ENCODE peak calls at places on chromosomes 1 and 21, in seven cellular contexts. P is uterus, U is A549, B is heart left ventricle, Z is HepG2, J is stomach, T is body of pancreas. O is an unnamed sample. For H3K4me1, the result is how much of the 10 kb centered on the place peaks cover.

GRCh38 chr1:37442139-37442538 is 32.2 kb upstream of the ZC3H12A start:
- DNase-seq in P (no peak), U (no peak), B (no peak), Z (no peak), J (no peak), T (no peak), O (no peak)

GRCh38 chr1:182315157-182315556 is 76.4 kb downstream of the GLUL start:
- DNase-seq in P (no peak), U (no peak), B (no peak), Z (no peak), J (peak), T (peak), O (no peak)

GRCh38 chr1:72623299-72623708 is 341.0 kb upstream of the NEGR1 start:
- DNase-seq in P (no peak), U (no peak), B (no peak), Z (peak), J (no peak), T (peak), O (no peak)

GRCh38 chr1:210901981-210902770 is 231.8 kb downstream of the KCNH1 start:
- DNase-seq in P (no peak), U (no peak), B (no peak), Z (no peak), J (no peak), T (no peak), O (no peak)

GRCh38 chr1:99456536-99456935 is 189.4 kb upstream of the PALMD start:
- DNase-seq in P (no peak), U (no peak), B (no peak), Z (no peak), J (no peak), T (no peak), O (no peak)

GRCh38 chr21:36690637-36691538 is 8.0 kb upstream of the SIM2 start:
- DNase-seq in P (no peak), U (no peak), B (no peak), Z (no peak), J (no peak), T (no peak), O (no peak)

GRCh38 chr1:54798769-54799641 is 2.1 kb downstream of the TTC22 start:
- DNase-seq in P (no peak), U (no peak), B (no peak), Z (no peak), J (peak), T (peak), O (no peak)

GRCh38 chr1:213474054-213474453 is 423.0 kb downstream of the RPS6KC1 start:
- DNase-seq in P (no peak), U (no peak), B (peak), Z (peak), J (no peak), T (peak), O (no peak)

GRCh38 chr1:226702318-226702956 is 36.6 kb downstream of the ITPKB start:
- DNase-seq in P (peak), U (no peak), B (no peak), Z (no peak), J (no peak), T (peak), O (peak)

GRCh38 chr1:4510276-4510691 is 144.1 kb upstream of the AJAP1 start:
- DNase-seq in P (no peak), U (no peak), B (no peak), Z (no peak), J (no peak), T (no peak), O (no peak)

GRCh38 chr21:46661211-46661625 is 25.7 kb downstream of the PRMT2 start:
- DNase-seq in P (peak), U (no peak), B (peak), Z (no peak), J (peak), T (peak), O (peak)

GRCh38 chr1:77175230-77175844 is 43.9 kb downstream of the PIGK start:
- DNase-seq in P (no peak), U (no peak), B (no peak), Z (no peak), J (no peak), T (no peak), O (no peak)

GRCh38 chr21:45849651-45850050 is 131.9 kb upstream of the COL6A1 start:
- DNase-seq in P (no peak), U (no peak), B (no peak), Z (no peak), J (no peak), T (no peak), O (no peak)

GRCh38 chr1:180527270-180527669 is 24.9 kb upstream of the ACBD6 start:
- DNase-seq in P (no peak), U (no peak), B (peak), Z (peak), J (no peak), T (no peak), O (no peak)

GRCh38 chr1:184020328-184020727 is 17.2 kb downstream of the COLGALT2 start:
- DNase-seq in P (no peak), U (no peak), B (no peak), Z (no peak), J (no peak), T (no peak), O (no peak)

GRCh38 chr1:199202331-199202730 is 563.5 kb downstream of the PTPRC start:
- DNase-seq in P (no peak), U (no peak), B (no peak), Z (no peak), J (no peak), T (no peak), O (no peak)

GRCh38 chr1:178942285-178943218 is 71.7 kb upstream of the ANGPTL1 start:
- DNase-seq in P (no peak), U (no peak), B (peak), Z (no peak), J (no peak), T (no peak), O (no peak)

GRCh38 chr1:50659107-50659628 is 235.9 kb upstream of the DMRTA2 start:
- DNase-seq in P (no peak), U (no peak), B (no peak), Z (no peak), J (no peak), T (no peak), O (no peak)

GRCh38 chr1:208027861-208028260 is 116.9 kb upstream of the CD34 start:
- DNase-seq in P (no peak), U (no peak), B (no peak), Z (no peak), J (no peak), T (no peak), O (no peak)

GRCh38 chr1:22077728-22078127 is 25.2 kb downstream of the CDC42 start:
- DNase-seq in P (no peak), U (no peak), B (no peak), Z (no peak), J (no peak), T (no peak), O (no peak)
- H3K4me1 ChIP-seq in P (under half), U (under half), B (under half), Z (under half), J (half or more), T (half or more), O (under half)

GRCh38 chr21:17925900-17926299 is 106.7 kb upstream of the C21orf91 start:
- DNase-seq in P (no peak), U (no peak), B (no peak), Z (peak), J (no peak), T (no peak), O (no peak)

GRCh38 chr21:17929514-17929913 is 110.4 kb upstream of the C21orf91 start:
- DNase-seq in P (no peak), U (no peak), B (no peak), Z (no peak), J (no peak), T (no peak), O (no peak)

GRCh38 chr21:17925000-17925610 is 105.9 kb upstream of the C21orf91 start:
- DNase-seq in P (peak), U (peak), B (peak), Z (peak), J (peak), T (peak), O (no peak)

GRCh38 chr21:17930102-17930501 is 110.9 kb upstream of the C21orf91 start:
- DNase-seq in P (no peak), U (no peak), B (no peak), Z (no peak), J (no peak), T (no peak), O (no peak)

GRCh38 chr21:17931080-17931479 is 111.9 kb upstream of the C21orf91 start:
- DNase-seq in P (no peak), U (no peak), B (no peak), Z (peak), J (no peak), T (no peak), O (no peak)
- TF ChIP-seq POLR2A in P (no peak), U (no peak), B (no peak), Z (no peak), J (no peak), T (no peak), O (no peak)

GRCh38 chr1:201586806-201587205 is 47.9 kb downstream of the NAV1 start:
- DNase-seq in P (no peak), U (no peak), B (no peak), Z (no peak), J (no peak), T (no peak), O (no peak)
- H3K4me1 ChIP-seq in P (under half), U (under half), B (under half), Z (under half), J (under half), T (under half), O (under half)

DNA sequence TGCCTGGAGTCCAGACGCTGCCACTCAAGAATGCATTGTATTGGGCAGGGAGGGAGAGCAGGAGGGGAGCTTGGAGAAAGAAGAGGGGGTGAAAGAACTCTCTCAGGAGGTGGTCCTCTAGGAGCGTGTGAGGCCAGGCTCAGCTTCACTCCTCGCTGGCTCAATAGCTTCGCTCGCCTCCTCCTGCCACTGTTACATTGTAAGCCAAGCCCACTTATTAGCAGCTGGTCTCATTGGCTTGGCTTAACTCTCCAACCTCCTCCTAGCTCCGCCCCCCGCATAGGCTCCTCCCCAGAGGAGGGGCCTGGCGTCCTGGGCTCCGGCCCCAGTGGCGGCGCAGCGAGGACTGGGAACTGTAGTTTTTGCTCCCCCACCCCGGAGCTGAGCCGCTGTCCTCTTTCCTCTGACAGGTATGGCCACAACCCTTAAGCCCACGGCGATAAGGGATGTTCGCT is at the start of gene KCNN3:
- DNase-seq in P (peak), U (peak), B (peak), Z (peak), J (peak), T (peak), O (peak)
- TF ChIP-seq POLR2A in P (peak), U (no peak), B (peak), Z (no peak), J (no peak), T (no peak), O (no peak)

O was measured in tibial nerve.